ENCODE peak calls at places on chromosomes 7 and 10, in seven cellular contexts. T, X, V, L, P, G and H are unnamed samples.

GRCh38 chr10:103585011-103585405 is 91.5 kb downstream of the NEURL1 start:
- DNase-seq in P (no peak), X (no peak), V (no peak), L (no peak), G (no peak), T (no peak), H (no peak)

GRCh38 chr7:45190406-45191165 is 33.0 kb downstream of the RAMP3 start:
- DNase-seq in T (no peak), P (no peak), V (no peak), X (no peak), G (no peak), L (no peak), H (no peak)

GRCh38 chr7:4191046-4191445 is 491.0 kb upstream of the FOXK1 start:
- DNase-seq in V (no peak), P (peak; percentile 27), T (no peak), L (peak; percentile 23), X (no peak), G (no peak), H (no peak)

GRCh38 chr7:28688651-28689050 is 269.5 kb downstream of the TRIL start:
- DNase-seq in X (no peak), L (peak; percentile 73), G (no peak), V (no peak), P (peak; percentile 36), T (no peak), H (no peak)

GRCh38 chr7:125490167-125490566 is 560.5 kb upstream of the POT1 start:
- DNase-seq in V (no peak), X (no peak), P (no peak), L (no peak), T (no peak), G (no peak), H (no peak)

GRCh38 chr7:7970620-7971307 is 2.2 kb downstream of the GLCCI1 start:
- DNase-seq in V (no peak), L (no peak), G (no peak), X (no peak), P (no peak), T (no peak), H (no peak)

GRCh38 chr10:1329622-1330021 is 273.4 kb downstream of the WDR37 start:
- DNase-seq in L (no peak), V (no peak), P (no peak), T (no peak), G (no peak), X (no peak), H (peak; percentile 25)

GRCh38 chr10:91220954-91221696 is 662 bp downstream of the PCGF5 start:
- DNase-seq in V (peak; percentile 33), G (peak; percentile 41), T (peak; percentile 46), L (peak; percentile 46), P (peak; percentile 61), X (no peak), H (no peak)

GRCh38 chr10:70515035-70515702 is 36.6 kb downstream of the PALD1 start:
- DNase-seq in X (no peak), V (no peak), P (no peak), T (no peak), G (no peak), L (peak; percentile 76), H (no peak)

GRCh38 chr7:101717986-101718746 is 89.1 kb upstream of the MYL10 start:
- DNase-seq in X (no peak), L (peak; percentile 78), G (no peak), P (peak; percentile 50), V (peak; percentile 50), T (no peak), H (peak; percentile 86)

GRCh38 chr10:79312601-79313187 is 34.6 kb upstream of the PPIF start:
- DNase-seq in V (no peak), P (no peak), G (no peak), T (no peak), X (peak; percentile 25), L (peak; percentile 46), H (no peak)

GRCh38 chr7:8189615-8190014 is 72.4 kb downstream of the ICA1 start:
- DNase-seq in T (no peak), P (no peak), L (no peak), X (no peak), V (no peak), G (peak; percentile 50), H (no peak)

GRCh38 chr7:130149575-130150139 is 55.5 kb downstream of the TMEM209 start:
- DNase-seq in V (peak; percentile 80), X (peak; percentile 84), G (no peak), P (no peak), L (no peak), T (no peak), H (no peak)

GRCh38 chr10:5540080-5540479 is 15.3 kb downstream of the CALML3 start:
- DNase-seq in V (no peak), G (no peak), X (no peak), L (no peak), P (no peak), T (no peak), H (no peak)

GRCh38 chr7:93117327-93117726 is 452 bp downstream of the SAMD9 start:
- DNase-seq in X (no peak), P (no peak), T (no peak), V (no peak), L (no peak), G (no peak), H (peak; percentile 31)

GRCh38 chr7:98559958-98560357 is 57.1 kb upstream of the NPTX2 start:
- DNase-seq in G (no peak), T (no peak), L (no peak), V (no peak), P (no peak), X (no peak), H (no peak)

GRCh38 chr7:101953248-101953819 is 135.9 kb downstream of the CUX1 start:
- DNase-seq in T (no peak), P (peak; percentile 70), G (peak; percentile 45), L (peak; percentile 82), V (peak; percentile 50), X (no peak), H (no peak)

GRCh38 chr10:98879486-98879885 is 356.2 kb downstream of the HPSE2 start:
- DNase-seq in X (no peak), G (no peak), V (no peak), L (no peak), P (no peak), T (no peak), H (no peak)

GRCh38 chr10:11180228-11180627 is 162.6 kb downstream of the CELF2 start:
- DNase-seq in L (no peak), G (no peak), T (no peak), P (no peak), X (no peak), V (peak; percentile 64), H (no peak)

GRCh38 chr7:82805527-82805960 is 357.1 kb downstream of the PCLO start:
- DNase-seq in P (peak; percentile 37), G (no peak), X (no peak), T (peak; percentile 20), L (no peak), V (no peak), H (peak; percentile 72)

GRCh38 chr7:122304604-122304975 is at the start of gene FEZF1:
- DNase-seq in P (no peak), L (no peak), V (peak; percentile 34), T (no peak), X (no peak), G (no peak), H (no peak)

GRCh38 chr10:112115781-112116385 is 67.7 kb downstream of the GPAM start:
- DNase-seq in L (no peak), G (peak; percentile 55), T (peak; percentile 46), P (no peak), X (peak; percentile 33), V (peak; percentile 48), H (no peak)

GRCh38 chr7:130917669-130918128 is 183.7 kb upstream of the KLF14 start:
- DNase-seq in T (no peak), L (no peak), V (no peak), X (no peak), G (no peak), P (no peak), H (no peak)

GRCh38 chr10:5477948-5478693 is 21.2 kb downstream of the CALML5 start:
- DNase-seq in V (no peak), T (no peak), X (no peak), P (no peak), L (no peak), G (no peak), H (no peak)

GRCh38 chr10:24479806-24480205 is 243.9 kb downstream of the ARHGAP21 start:
- DNase-seq in X (no peak), G (no peak), V (no peak), T (no peak), P (no peak), L (no peak), H (no peak)

DNA sequence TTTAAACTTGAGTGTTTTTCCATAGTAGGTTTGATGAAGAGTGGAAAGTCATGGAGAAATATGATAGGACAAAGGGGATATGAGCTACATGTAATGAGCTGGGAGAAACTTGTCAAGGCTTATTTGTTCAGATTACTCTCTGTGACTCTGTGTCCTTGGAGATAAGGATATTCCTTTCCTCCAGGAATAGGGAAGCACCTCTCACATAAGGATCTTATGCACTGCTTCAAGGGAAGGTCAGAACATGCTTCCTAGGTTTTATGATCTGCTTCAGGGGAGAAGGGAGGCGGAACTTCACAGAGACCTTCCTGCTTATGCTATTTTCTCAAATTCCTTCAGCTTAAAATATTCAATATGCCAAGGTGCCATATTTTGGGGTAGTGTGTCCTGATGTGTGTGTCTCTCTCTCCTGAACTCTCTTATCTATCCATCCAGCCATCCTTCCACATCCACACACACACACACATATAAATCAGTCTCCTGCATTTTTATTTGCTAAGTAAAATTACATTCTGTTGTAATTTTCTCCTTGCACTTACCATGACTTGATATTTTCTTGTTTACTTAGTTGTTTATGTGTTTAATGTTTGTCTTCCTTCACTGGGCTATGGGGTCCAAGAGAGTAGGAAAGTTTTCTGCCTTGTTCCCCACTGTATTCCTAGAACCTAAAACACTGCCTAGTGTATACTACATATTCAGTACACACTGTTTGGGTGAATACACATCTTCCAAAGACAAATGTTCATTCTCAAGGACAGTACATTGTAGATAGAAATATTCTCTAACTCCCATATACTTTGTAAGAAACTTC is 26.4 kb downstream of the ARL4A start:
- DNase-seq in V (no peak), L (no peak), X (no peak), P (no peak), G (no peak), T (no peak), H (no peak)
- H3K4me1 ChIP-seq in V (no peaks in the 10 kb centered on the region), L (peaks cover 12% of the 10 kb centered on the region), X (no peaks in the 10 kb centered on the region), P (peaks cover 12% of the 10 kb centered on the region), G (peaks cover 4% of the 10 kb centered on the region), T (peaks cover 73% of the 10 kb centered on the region), H (peaks cover 18% of the 10 kb centered on the region)

GRCh38 chr7:70923086-70923845 is 208.7 kb upstream of the GALNT17 start:
- DNase-seq in T (no peak), G (no peak), P (no peak), V (no peak), X (no peak), L (no peak), H (no peak)
- H3K27ac ChIP-seq in T (no peak overlapping the region), G (no peak overlapping the region), P (no peak overlapping the region), V (no peak overlapping the region), X (no peak overlapping the region), L (no peak overlapping the region), H (no peak overlapping the region)

GRCh38 chr10:2981361-2981801 is 86.0 kb upstream of the PFKP start:
- DNase-seq in T (no peak), P (no peak), X (no peak), V (no peak), G (no peak), L (no peak), H (no peak)
- H3K4me1 ChIP-seq in T (peaks cover 20% of the 10 kb centered on the region), P (no peaks in the 10 kb centered on the region), X (peaks cover 7% of the 10 kb centered on the region), V (peaks cover 11% of the 10 kb centered on the region), G (no peaks in the 10 kb centered on the region), L (no peaks in the 10 kb centered on the region), H (peaks cover 54% of the 10 kb centered on the region)

DNA sequence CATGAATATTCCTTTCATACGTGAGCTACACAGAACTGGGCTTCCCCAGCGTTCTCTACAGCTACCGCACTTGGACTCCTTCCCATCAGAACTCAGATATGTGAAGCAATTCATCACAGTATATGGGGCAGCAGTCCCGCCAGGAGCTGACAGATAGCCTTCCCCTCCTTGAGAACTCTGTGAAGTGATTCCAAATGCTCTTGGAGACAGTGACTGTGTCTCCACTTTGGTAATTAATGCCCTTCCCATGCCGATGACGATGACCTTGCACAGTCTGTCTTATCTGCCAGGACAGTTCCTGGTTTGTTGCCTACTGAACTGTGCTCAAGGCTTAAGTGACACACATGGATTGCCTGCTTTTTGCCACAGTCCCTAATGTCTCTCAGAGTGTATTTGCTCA is 75.0 kb upstream of the AFAP1L2 start:
- DNase-seq in X (no peak), P (peak; percentile 81), T (no peak), V (peak; percentile 36), G (peak; percentile 58), L (peak; percentile 58), H (no peak)
- H3K27ac ChIP-seq in X (peak overlapping the region; percentile 19), P (peak overlapping the region; percentile 75), T (no peak overlapping the region), V (peak overlapping the region; percentile 19), G (peak overlapping the region; percentile 62), L (peak overlapping the region; percentile 23), H (no peak overlapping the region)